ENCODE peak calls at places on chromosomes 16 and 17, in six cellular contexts. One of them, this sample, is unnamed. For H3K36me3, the result is how much of the 10 kb centered on the place peaks cover.

GRCh38 chr17:81566461-81567126 is 14.4 kb upstream of the FAAP100 start:
- DNase-seq in CD8-positive, alpha-beta T cell: no peak
- DNase-seq in body of pancreas: peak
- DNase-seq in mammary epithelial cell: peak
- DNase-seq in ovary: peak
- DNase-seq in left lung: peak
- DNase-seq in this sample: no peak

GRCh38 chr16:29983420-29984136 is 9.9 kb downstream of the TAOK2 start:
- DNase-seq in CD8-positive, alpha-beta T cell: no peak
- DNase-seq in mammary epithelial cell: no peak
- DNase-seq in left lung: no peak
- DNase-seq in body of pancreas: no peak
- DNase-seq in ovary: no peak
- DNase-seq in this sample: peak

GRCh38 chr17:67759355-67760171 is 41.8 kb downstream of the NOL11 start:
- DNase-seq in ovary: peak
- DNase-seq in left lung: no peak
- DNase-seq in body of pancreas: no peak
- DNase-seq in mammary epithelial cell: no peak
- DNase-seq in CD8-positive, alpha-beta T cell: no peak
- DNase-seq in this sample: no peak

GRCh38 chr17:44213403-44214229 is 5.9 kb downstream of the UBTF start:
- DNase-seq in mammary epithelial cell: no peak
- DNase-seq in ovary: no peak
- DNase-seq in left lung: no peak
- DNase-seq in CD8-positive, alpha-beta T cell: no peak
- DNase-seq in body of pancreas: no peak
- DNase-seq in this sample: no peak

GRCh38 chr16:78770353-78771091 is 671.1 kb downstream of the WWOX start:
- DNase-seq in CD8-positive, alpha-beta T cell: peak
- DNase-seq in body of pancreas: peak
- DNase-seq in ovary: peak
- DNase-seq in mammary epithelial cell: no peak
- DNase-seq in left lung: peak
- DNase-seq in this sample: peak

GRCh38 chr17:41974031-41974430 is 7.4 kb downstream of the CNP start:
- DNase-seq in mammary epithelial cell: no peak
- DNase-seq in body of pancreas: no peak
- DNase-seq in ovary: no peak
- DNase-seq in CD8-positive, alpha-beta T cell: no peak
- DNase-seq in left lung: peak
- DNase-seq in this sample: no peak

GRCh38 chr16:19716183-19716582 is 1.8 kb downstream of the KNOP1 start:
- DNase-seq in left lung: no peak
- DNase-seq in ovary: no peak
- DNase-seq in mammary epithelial cell: peak
- DNase-seq in body of pancreas: no peak
- DNase-seq in CD8-positive, alpha-beta T cell: no peak
- DNase-seq in this sample: no peak

GRCh38 chr16:8696880-8697279 is 22.5 kb downstream of the ABAT start:
- DNase-seq in ovary: no peak
- DNase-seq in mammary epithelial cell: no peak
- DNase-seq in body of pancreas: no peak
- DNase-seq in left lung: no peak
- DNase-seq in CD8-positive, alpha-beta T cell: no peak
- DNase-seq in this sample: no peak

GRCh38 chr17:29291163-29291752 is 2.7 kb downstream of the NUFIP2 start:
- DNase-seq in body of pancreas: peak
- DNase-seq in left lung: no peak
- DNase-seq in ovary: no peak
- DNase-seq in mammary epithelial cell: peak
- DNase-seq in CD8-positive, alpha-beta T cell: no peak
- DNase-seq in this sample: no peak

GRCh38 chr16:17511340-17511739 is 40.6 kb upstream of the XYLT1 start:
- DNase-seq in mammary epithelial cell: no peak
- DNase-seq in left lung: no peak
- DNase-seq in CD8-positive, alpha-beta T cell: no peak
- DNase-seq in body of pancreas: peak
- DNase-seq in ovary: no peak
- DNase-seq in this sample: no peak

GRCh38 chr16:58515125-58515870 is at the start of gene SETD6:
- DNase-seq in body of pancreas: peak
- DNase-seq in ovary: peak
- DNase-seq in CD8-positive, alpha-beta T cell: peak
- DNase-seq in left lung: peak
- DNase-seq in mammary epithelial cell: peak
- DNase-seq in this sample: peak
- TF ChIP-seq CTCF in body of pancreas: no peak
- TF ChIP-seq CTCF in ovary: peak
- TF ChIP-seq CTCF in CD8-positive, alpha-beta T cell: no peak
- TF ChIP-seq CTCF in left lung: no peak
- TF ChIP-seq CTCF in mammary epithelial cell: peak
- TF ChIP-seq CTCF in this sample: peak

DNA sequence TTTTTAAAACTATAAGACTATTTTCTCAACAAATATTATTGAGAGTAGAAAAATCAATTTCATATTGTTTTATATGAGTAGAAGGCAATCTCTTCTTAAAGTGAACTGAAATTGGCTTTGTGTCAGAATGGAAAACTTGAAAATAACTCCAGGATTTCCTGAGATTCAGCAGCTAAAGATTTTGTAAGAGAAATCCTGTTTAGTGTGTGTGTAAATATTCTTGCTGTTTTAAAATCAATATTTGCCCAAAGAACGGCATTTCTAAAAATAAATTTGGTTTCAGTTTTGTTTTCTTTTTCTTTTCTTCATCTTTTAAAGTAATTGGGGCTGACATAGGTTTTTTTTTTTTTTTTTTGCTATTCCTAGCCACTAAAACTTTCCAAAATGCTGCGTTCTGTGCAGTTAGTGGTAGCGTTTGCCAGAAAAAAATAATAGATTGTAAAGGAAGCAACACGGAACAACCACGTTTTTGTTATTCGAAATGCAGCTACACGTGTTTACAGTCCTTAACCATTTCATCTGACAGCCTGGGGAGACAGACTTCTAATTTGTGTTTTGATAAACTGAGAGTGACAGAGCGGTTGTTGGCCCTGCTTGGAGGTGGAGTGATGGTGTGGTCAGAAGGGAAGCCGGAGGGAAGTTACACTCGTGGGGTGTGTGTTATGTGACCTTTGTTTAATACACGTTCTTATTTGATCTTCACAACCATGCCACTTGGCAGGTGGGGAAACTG is 21.6 kb upstream of the SMPD3 start:
- DNase-seq in mammary epithelial cell: no peak
- DNase-seq in ovary: no peak
- DNase-seq in CD8-positive, alpha-beta T cell: no peak
- DNase-seq in body of pancreas: no peak
- DNase-seq in left lung: no peak
- DNase-seq in this sample: no peak
- H3K4me3 ChIP-seq in mammary epithelial cell: no peak
- H3K4me3 ChIP-seq in ovary: no peak
- H3K4me3 ChIP-seq in CD8-positive, alpha-beta T cell: peak
- H3K4me3 ChIP-seq in body of pancreas: no peak
- H3K4me3 ChIP-seq in left lung: no peak
- H3K4me3 ChIP-seq in this sample: peak

DNA sequence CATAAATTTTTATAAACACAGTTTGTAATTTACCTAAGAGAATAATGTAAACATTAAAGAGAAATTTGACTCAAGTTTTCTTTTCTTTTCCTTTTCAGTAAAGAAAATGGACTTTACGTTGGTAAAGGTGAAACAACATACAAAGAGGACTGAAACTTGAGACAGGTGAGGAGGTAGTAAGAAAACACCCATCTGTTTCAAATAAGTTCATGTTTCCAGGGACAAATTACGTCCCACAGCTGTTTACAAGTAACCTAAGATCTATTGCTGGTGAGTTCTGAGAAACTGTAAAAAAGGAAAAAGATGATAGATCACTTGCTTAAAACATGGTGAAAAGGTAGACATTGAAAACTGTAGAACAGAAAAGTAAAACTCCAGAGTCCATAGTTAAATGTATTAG is 4.8 kb upstream of the ABCA5 start:
- DNase-seq in left lung: no peak
- DNase-seq in mammary epithelial cell: no peak
- DNase-seq in CD8-positive, alpha-beta T cell: no peak
- DNase-seq in body of pancreas: no peak
- DNase-seq in ovary: no peak
- DNase-seq in this sample: no peak
- H3K36me3 ChIP-seq in left lung: under half
- H3K36me3 ChIP-seq in mammary epithelial cell: under half
- H3K36me3 ChIP-seq in CD8-positive, alpha-beta T cell: under half
- H3K36me3 ChIP-seq in body of pancreas: under half
- H3K36me3 ChIP-seq in ovary: under half
- H3K36me3 ChIP-seq in this sample: under half

GRCh38 chr17:15446036-15446435 is 21.4 kb downstream of the CDRT4 start:
- DNase-seq in left lung: no peak
- DNase-seq in CD8-positive, alpha-beta T cell: no peak
- DNase-seq in mammary epithelial cell: no peak
- DNase-seq in ovary: no peak
- DNase-seq in body of pancreas: no peak
- DNase-seq in this sample: no peak
- TF ChIP-seq CTCF in left lung: no peak
- TF ChIP-seq CTCF in CD8-positive, alpha-beta T cell: no peak
- TF ChIP-seq CTCF in mammary epithelial cell: no peak
- TF ChIP-seq CTCF in ovary: no peak
- TF ChIP-seq CTCF in body of pancreas: no peak
- TF ChIP-seq CTCF in this sample: no peak

GRCh38 chr17:39196820-39197331 is 593 bp downstream of the CACNB1 start:
- DNase-seq in body of pancreas: peak
- DNase-seq in CD8-positive, alpha-beta T cell: no peak
- DNase-seq in left lung: peak
- DNase-seq in mammary epithelial cell: no peak
- DNase-seq in ovary: peak
- DNase-seq in this sample: peak

GRCh38 chr17:39197380-39198185 is at the start of gene CACNB1:
- DNase-seq in CD8-positive, alpha-beta T cell: peak
- DNase-seq in body of pancreas: peak
- DNase-seq in ovary: peak
- DNase-seq in left lung: peak
- DNase-seq in mammary epithelial cell: peak
- DNase-seq in this sample: peak

GRCh38 chr17:39194985-39195524 is 2.4 kb downstream of the CACNB1 start:
- DNase-seq in CD8-positive, alpha-beta T cell: no peak
- DNase-seq in ovary: no peak
- DNase-seq in left lung: no peak
- DNase-seq in mammary epithelial cell: no peak
- DNase-seq in body of pancreas: no peak
- DNase-seq in this sample: no peak

GRCh38 chr17:39195568-39196160 is 1.8 kb downstream of the CACNB1 start:
- DNase-seq in ovary: no peak
- DNase-seq in left lung: no peak
- DNase-seq in body of pancreas: no peak
- DNase-seq in CD8-positive, alpha-beta T cell: no peak
- DNase-seq in mammary epithelial cell: peak
- DNase-seq in this sample: peak

DNA sequence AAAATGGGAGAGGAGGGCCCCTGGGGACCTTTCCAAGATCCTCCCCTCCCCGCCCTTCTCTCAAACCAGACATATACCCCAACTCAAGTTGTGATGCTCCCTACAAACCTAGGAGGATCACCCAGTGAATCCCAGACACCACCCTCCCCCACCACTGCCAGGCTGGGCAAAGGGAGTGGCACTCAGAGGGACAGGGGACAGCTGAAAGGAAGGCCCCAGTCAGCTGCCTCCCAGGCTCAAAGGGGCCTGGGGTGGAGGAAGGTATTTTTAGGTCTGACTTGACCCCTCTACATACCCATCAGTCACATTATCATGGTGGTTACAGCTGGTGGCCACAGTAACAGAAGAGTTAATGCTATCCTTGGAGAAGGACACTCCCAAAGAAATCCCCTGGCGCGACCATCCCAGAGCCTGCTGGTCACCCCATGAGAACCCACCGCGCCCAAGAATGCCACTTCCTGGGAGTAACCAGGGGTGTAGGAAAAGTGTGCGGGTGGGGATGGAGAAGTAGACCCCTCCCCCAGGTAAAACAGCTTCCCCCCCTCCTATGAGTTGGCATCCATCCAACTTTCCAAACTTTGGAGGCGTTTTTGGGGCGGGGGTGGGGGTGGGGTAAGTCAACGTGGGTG is 1.2 kb downstream of the CACNB1 start:
- DNase-seq in CD8-positive, alpha-beta T cell: no peak
- DNase-seq in body of pancreas: no peak
- DNase-seq in ovary: no peak
- DNase-seq in mammary epithelial cell: peak
- DNase-seq in left lung: no peak
- DNase-seq in this sample: no peak
- H3K4me3 ChIP-seq in CD8-positive, alpha-beta T cell: no peak
- H3K4me3 ChIP-seq in body of pancreas: peak
- H3K4me3 ChIP-seq in ovary: peak
- H3K4me3 ChIP-seq in mammary epithelial cell: peak
- H3K4me3 ChIP-seq in left lung: peak
- H3K4me3 ChIP-seq in this sample: peak

This sample was measured in lower lobe of right lung.